ENCODE peak calls at places on chromosomes 16 and 17, in four cellular contexts. F, E, O and N are unnamed samples.
A peak's percentile ranks its signal among the peaks of the same experiment; 100 is the strongest.

GRCh38 chr17:69325518-69326301 is 1.2 kb downstream of the ABCA5 start:
- DNase-seq in F (no peak), E (no peak), O (peak; percentile 50), N (no peak)

GRCh38 chr17:44898768-44899073 is 524 bp downstream of the EFTUD2 start:
- DNase-seq in F (no peak), E (no peak), O (peak; percentile 60), N (no peak)

GRCh38 chr17:73508057-73508930 is 136.0 kb downstream of the SDK2 start:
- DNase-seq in F (no peak), E (no peak), O (no peak), N (no peak)

GRCh38 chr17:51684214-51684613 is 423.9 kb downstream of the UTP18 start:
- DNase-seq in F (no peak), E (no peak), O (no peak), N (no peak)

GRCh38 chr16:87824991-87825841 is 44.1 kb downstream of the SLC7A5 start:
- DNase-seq in F (no peak), E (no peak), O (peak; percentile 63), N (no peak)

GRCh38 chr16:24348511-24349290 is 92.6 kb downstream of the CACNG3 start:
- DNase-seq in F (no peak), E (no peak), O (no peak), N (no peak)

GRCh38 chr16:1613240-1613639 is 1.1 kb downstream of the CRAMP1 start:
- DNase-seq in F (peak; percentile 43), E (no peak), O (no peak), N (no peak)

GRCh38 chr16:57383276-57384247 is 11.3 kb downstream of the CX3CL1 start:
- DNase-seq in F (no peak), E (no peak), O (peak; percentile 44), N (no peak)

GRCh38 chr16:53433930-53434435 is 288 bp upstream of the RBL2 start:
- DNase-seq in F (peak; percentile 89), E (no peak), O (peak; percentile 76), N (peak; percentile 86)

GRCh38 chr17:35713069-35713728 is 18.2 kb upstream of the RASL10B start:
- DNase-seq in F (no peak), E (no peak), O (peak; percentile 87), N (no peak)

GRCh38 chr16:9256196-9256595 is 164.8 kb downstream of the HAPSTR1 start:
- DNase-seq in F (peak; percentile 68), E (no peak), O (peak; percentile 66), N (peak; percentile 63)

GRCh38 chr16:22375963-22376640 is 1.7 kb upstream of the CDR2 start:
- DNase-seq in F (no peak), E (no peak), O (no peak), N (no peak)

GRCh38 chr16:22374311-22375116 is at the start of gene CDR2:
- DNase-seq in F (peak; percentile 98), E (peak; percentile 81), O (peak; percentile 98), N (peak; percentile 98)

GRCh38 chr16:22372882-22373661 is 1.3 kb downstream of the CDR2 start:
- DNase-seq in F (no peak), E (no peak), O (no peak), N (no peak)

GRCh38 chr16:22375117-22375962 is 921 bp upstream of the CDR2 start:
- DNase-seq in F (peak; percentile 17), E (no peak), O (peak; percentile 42), N (no peak)

DNA sequence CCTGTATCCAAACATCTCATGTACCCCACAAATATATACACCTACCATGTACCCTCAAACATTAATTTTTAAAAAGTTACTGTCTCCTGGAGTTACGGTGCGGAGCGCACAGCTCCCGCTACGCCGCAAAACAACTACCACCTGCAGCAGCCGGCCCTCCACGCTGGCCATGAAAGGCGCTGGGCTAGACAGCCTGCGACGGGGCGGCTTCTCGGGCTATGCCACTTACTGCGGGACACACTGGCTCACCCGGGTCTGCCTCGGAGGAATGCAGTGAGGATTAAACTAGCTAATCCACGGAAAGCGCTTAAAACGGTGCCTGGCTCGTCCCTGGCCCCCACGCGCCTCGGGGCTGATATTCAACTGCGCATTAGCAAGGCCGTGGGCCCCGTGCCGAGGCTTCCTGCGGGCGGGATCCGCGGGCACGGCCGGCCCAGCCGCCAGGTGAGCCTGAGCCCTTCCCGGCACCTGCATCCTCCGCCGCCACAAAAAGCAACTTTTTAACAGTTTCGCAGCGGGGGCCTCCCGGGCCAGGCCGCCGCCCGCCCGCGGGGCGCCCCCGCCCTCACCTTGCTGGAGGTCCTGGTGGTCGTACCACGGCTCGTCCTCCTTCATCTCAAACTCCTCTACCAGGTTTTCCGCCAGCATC is 633 bp downstream of the CDR2 start:
- DNase-seq in F (peak; percentile 46), E (no peak), O (no peak), N (peak; percentile 26)
- TF ChIP-seq TARDBP in F (no peak), E (no peak), O (no peak), N (no peak)

GRCh38 chr17:38454528-38454927 is 26.3 kb downstream of the ARHGAP23 start:
- DNase-seq in F (no peak), E (no peak), O (no peak), N (no peak)
- TF ChIP-seq TARDBP in F (no peak), E (no peak), O (no peak), N (no peak)

GRCh38 chr16:35689764-35690163 is 2230.4 kb downstream of the TP53TG3F start:
- DNase-seq in F (no peak), E (no peak), O (no peak), N (no peak)

GRCh38 chr16:35687781-35688180 is 2228.4 kb downstream of the TP53TG3F start:
- DNase-seq in F (no peak), E (no peak), O (no peak), N (no peak)

GRCh38 chr16:35691057-35691456 is 2231.6 kb downstream of the TP53TG3F start:
- DNase-seq in F (no peak), E (no peak), O (no peak), N (no peak)

GRCh38 chr16:35690413-35690812 is 2231.0 kb downstream of the TP53TG3F start:
- DNase-seq in F (no peak), E (no peak), O (no peak), N (no peak)

DNA sequence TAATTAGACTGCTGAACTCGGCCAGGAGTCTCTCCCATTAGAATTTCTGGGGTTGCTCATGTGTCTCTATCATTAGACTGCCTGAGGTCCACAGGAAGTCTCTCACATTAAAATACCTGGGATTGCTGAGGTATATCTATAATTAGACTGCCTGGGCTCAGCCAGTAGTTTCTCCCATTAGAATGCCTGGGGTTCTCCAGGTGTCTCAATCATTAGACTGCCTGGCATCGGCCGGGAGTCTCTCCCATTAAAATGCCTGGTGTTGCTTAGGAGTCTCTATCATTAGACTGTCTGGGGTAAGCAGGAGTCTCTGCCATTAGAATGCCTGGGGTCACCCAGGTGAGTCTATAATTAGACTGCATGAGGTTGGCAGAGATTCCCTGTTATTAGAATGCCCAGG is 2233.4 kb downstream of the TP53TG3F start:
- DNase-seq in F (no peak), E (no peak), O (no peak), N (no peak)
- TF ChIP-seq TARDBP in F (no peak), E (no peak), O (no peak), N (no peak)

GRCh38 chr17:76706817-76707216 is 3.9 kb downstream of the MXRA7 start:
- DNase-seq in F (no peak), E (no peak), O (no peak), N (no peak)

GRCh38 chr17:76713765-76714164 is 3.0 kb upstream of the MXRA7 start:
- DNase-seq in F (no peak), E (no peak), O (no peak), N (no peak)

GRCh38 chr17:76710863-76711611 is at the start of gene MXRA7:
- DNase-seq in F (peak; percentile 73), E (no peak), O (no peak), N (peak; percentile 76)

GRCh38 chr17:76707985-76708807 is 2.6 kb downstream of the MXRA7 start:
- DNase-seq in F (peak; percentile 50), E (no peak), O (peak; percentile 41), N (no peak)

DNA sequence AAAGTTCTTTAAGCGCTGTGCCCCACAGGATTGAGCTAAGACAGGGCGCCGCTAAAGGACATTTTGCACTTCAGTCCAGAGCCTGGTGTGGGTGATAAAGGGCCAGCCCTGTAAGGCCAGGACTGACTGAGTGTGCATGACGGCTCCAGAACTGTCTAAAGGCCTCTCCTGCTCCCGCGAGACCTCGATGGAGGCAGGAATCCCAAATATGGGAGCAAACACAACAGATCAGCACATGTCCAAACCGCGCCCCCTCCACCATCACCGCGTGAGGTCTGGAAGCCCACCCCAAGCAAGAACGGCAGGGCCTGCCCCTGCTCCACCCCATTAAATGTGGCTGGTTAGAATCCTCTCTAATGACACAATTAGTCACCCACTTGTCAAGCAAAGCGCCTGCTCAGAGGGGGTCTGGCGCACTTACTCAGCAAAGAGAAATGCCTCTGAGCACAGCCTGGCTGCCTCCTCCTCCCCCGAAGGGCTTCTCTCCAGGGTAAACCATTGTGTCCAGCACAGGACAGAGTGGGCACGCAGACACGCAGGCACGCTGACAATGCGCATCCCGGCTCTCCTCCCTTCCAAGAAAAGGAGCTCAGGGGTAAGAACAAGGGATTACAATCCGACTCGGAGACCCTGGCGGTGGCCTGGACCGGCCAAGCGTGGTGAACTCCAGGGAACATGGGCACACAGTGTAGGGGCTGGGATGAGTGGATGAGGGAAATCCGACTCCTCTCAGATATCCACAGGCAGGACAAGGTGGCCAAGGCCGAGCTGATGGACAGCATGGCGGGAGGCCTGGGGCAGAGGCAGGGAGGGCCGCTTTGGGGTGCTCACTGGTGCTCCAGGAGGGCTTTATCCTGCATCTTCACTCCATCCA is 1.5 kb downstream of the MXRA7 start:
- DNase-seq in F (peak; percentile 55), E (no peak), O (peak; percentile 41), N (peak; percentile 81)
- TF ChIP-seq TARDBP in F (no peak), E (no peak), O (no peak), N (no peak)

GRCh38 chr17:82228278-82228841 is 482 bp upstream of the SLC16A3 start:
- DNase-seq in F (no peak), E (no peak), O (no peak), N (no peak)
- TF ChIP-seq TARDBP in F (no peak), E (no peak), O (no peak), N (no peak)

DNA sequence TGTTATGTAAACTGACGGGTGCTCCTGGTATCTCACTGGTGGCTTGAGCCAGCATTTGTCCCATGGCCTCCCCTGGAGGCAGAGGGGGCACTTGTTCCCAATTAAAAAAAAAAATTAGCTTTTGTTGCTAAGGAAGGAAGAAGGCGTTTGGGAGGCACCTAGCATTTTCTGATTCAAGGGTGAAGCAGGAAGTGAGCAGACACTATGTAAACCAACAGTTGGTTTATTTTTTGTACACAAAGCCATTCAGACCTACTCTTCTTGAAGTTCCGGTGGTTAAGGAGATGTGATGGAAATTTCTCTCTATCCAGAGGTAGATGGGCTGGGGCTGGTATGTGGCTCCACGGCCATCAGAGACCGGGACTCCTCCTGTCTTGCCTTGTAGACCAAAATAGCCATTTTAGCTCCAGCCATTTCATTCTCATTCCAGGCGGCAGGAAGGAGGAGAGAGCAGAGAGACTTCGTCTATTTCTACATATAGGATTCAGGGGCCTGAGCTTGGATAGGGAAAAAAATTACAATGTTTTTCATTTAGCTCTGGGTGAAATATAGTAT is 103.0 kb downstream of the SNX29 start:
- DNase-seq in F (no peak), E (no peak), O (no peak), N (no peak)
- TF ChIP-seq TARDBP in F (no peak), E (no peak), O (no peak), N (no peak)

DNA sequence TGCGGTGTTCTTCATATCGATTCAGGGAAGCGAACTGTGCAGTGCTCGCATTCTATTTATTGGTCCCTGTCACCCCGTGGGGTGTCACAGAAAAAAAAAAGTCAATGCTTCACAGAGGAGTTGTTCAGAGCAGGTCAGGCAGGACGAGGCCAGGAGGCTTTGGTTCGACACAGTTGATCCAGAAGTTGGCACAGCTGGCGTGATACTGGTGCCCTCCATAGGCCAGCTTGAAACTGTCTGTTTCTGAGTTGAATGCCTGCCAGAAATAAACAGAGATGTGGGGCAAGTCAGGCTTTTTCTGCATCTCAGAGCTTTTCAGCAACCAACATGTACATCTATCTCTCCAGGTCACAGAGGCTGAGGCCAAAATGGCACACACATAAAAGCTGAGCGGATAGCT is 29.1 kb downstream of the DUSP14 start:
- DNase-seq in F (no peak), E (no peak), O (no peak), N (no peak)
- TF ChIP-seq TARDBP in F (no peak), E (no peak), O (no peak), N (no peak)